ENCODE peak calls at places on chromosomes 2 and 18, in four cellular contexts. R is IMR-90; V is H9; E is CD4-positive, alpha-beta memory T cell. Y is an unnamed sample. For H3K27me3 and H3K4me1, the result is how much of the 10 kb centered on the place peaks cover.

GRCh38 chr18:26477828-26478466 is 70.4 kb downstream of the KCTD1 start:
- DNase-seq in E (no peak), V (no peak), R (no peak), Y (no peak)

GRCh38 chr2:146481629-146482028 is 1363.2 kb upstream of the ACVR2A start:
- DNase-seq in E (no peak), V (no peak), R (peak), Y (no peak)

GRCh38 chr18:24488824-24489493 is 28.5 kb downstream of the HRH4 start:
- DNase-seq in R (peak), E (no peak), V (no peak), Y (peak)

GRCh38 chr18:31892936-31893335 is 50.0 kb downstream of the TRAPPC8 start:
- DNase-seq in R (no peak), V (no peak), E (no peak), Y (no peak)

GRCh38 chr2:234147335-234147861 is 96.9 kb downstream of the SPP2 start:
- DNase-seq in E (peak), V (no peak), R (no peak), Y (peak)

GRCh38 chr2:141142025-141142424 is 988.8 kb downstream of the LRP1B start:
- DNase-seq in E (no peak), V (no peak), R (no peak), Y (no peak)

GRCh38 chr18:11676867-11677266 is 12.2 kb upstream of the GNAL start:
- DNase-seq in E (no peak), V (peak), R (peak), Y (no peak)

GRCh38 chr2:64062840-64063239 is 43.6 kb upstream of the VPS54 start:
- DNase-seq in V (no peak), R (peak), E (no peak), Y (no peak)

GRCh38 chr2:23703583-23704385 is 223.1 kb downstream of the ATAD2B start:
- DNase-seq in E (no peak), R (no peak), V (peak), Y (no peak)

GRCh38 chr2:134148843-134149472 is 104.9 kb upstream of the MGAT5 start:
- DNase-seq in R (no peak), V (no peak), E (no peak), Y (no peak)

GRCh38 chr2:31244101-31244500 is 10.1 kb downstream of the EHD3 start:
- DNase-seq in R (no peak), V (peak), E (no peak), Y (no peak)

GRCh38 chr2:144330951-144331651 is 188.8 kb downstream of the ZEB2 start:
- DNase-seq in V (no peak), E (peak), R (peak), Y (peak)

GRCh38 chr2:197969391-197969893 is 165.0 kb downstream of the PLCL1 start:
- DNase-seq in R (peak), E (no peak), V (no peak), Y (no peak)

GRCh38 chr2:182061739-182062138 is 76.1 kb downstream of the PPP1R1C start:
- DNase-seq in E (no peak), R (no peak), V (no peak), Y (no peak)

GRCh38 chr18:52667388-52667787 is 327.4 kb downstream of the DCC start:
- DNase-seq in V (no peak), E (no peak), R (no peak), Y (no peak)

GRCh38 chr2:31131871-31132270 is 6.4 kb downstream of the GALNT14 start:
- DNase-seq in R (no peak), V (peak), E (no peak), Y (no peak)

GRCh38 chr2:96437512-96437911 is 67.6 kb downstream of the NEURL3 start:
- DNase-seq in E (no peak), V (no peak), R (no peak), Y (no peak)

GRCh38 chr2:8431446-8432125 is 250.3 kb upstream of the ID2 start:
- DNase-seq in R (no peak), V (no peak), E (no peak), Y (no peak)

GRCh38 chr2:114742245-114742644 is 299.8 kb downstream of the DPP10 start:
- DNase-seq in E (no peak), V (no peak), R (no peak), Y (no peak)

GRCh38 chr2:43082111-43082877 is 144.1 kb downstream of the ZFP36L2 start:
- DNase-seq in V (no peak), R (peak), E (no peak), Y (no peak)

GRCh38 chr2:237333748-237334147 is 80.2 kb downstream of the COL6A3 start:
- DNase-seq in R (no peak), V (no peak), E (no peak), Y (no peak)

GRCh38 chr18:55687106-55687505 is 99.1 kb upstream of the TCF4 start:
- DNase-seq in V (no peak), E (no peak), R (no peak), Y (no peak)

GRCh38 chr2:27212626-27213471 is 781 bp upstream of the SLC5A6 start:
- DNase-seq in E (peak), V (no peak), R (peak), Y (peak)

GRCh38 chr2:173716458-173717052 is 248.6 kb downstream of the SP3 start:
- DNase-seq in R (no peak), V (no peak), E (no peak), Y (no peak)

GRCh38 chr18:34821669-34822210 is 111.6 kb downstream of the DTNA start:
- DNase-seq in R (peak), E (no peak), V (no peak), Y (no peak)

GRCh38 chr2:203789613-203790012 is 78.0 kb upstream of the CTLA4 start:
- DNase-seq in E (no peak), R (no peak), V (no peak), Y (no peak)

GRCh38 chr18:9434240-9434701 is 41.0 kb upstream of the RALBP1 start:
- DNase-seq in R (no peak), E (no peak), V (peak), Y (no peak)

GRCh38 chr2:20594957-20595356 is 55.9 kb downstream of the HS1BP3 start:
- DNase-seq in E (no peak), R (no peak), V (no peak), Y (no peak)

GRCh38 chr2:109218087-109218791 is 89.2 kb downstream of the SH3RF3 start:
- DNase-seq in V (no peak), R (peak), E (no peak), Y (peak)

GRCh38 chr2:5683471-5683870 is 8.7 kb upstream of the SOX11 start:
- DNase-seq in R (no peak), V (no peak), E (no peak), Y (no peak)

GRCh38 chr2:189236066-189236465 is 56.5 kb upstream of the COL5A2 start:
- DNase-seq in R (peak), V (no peak), E (no peak), Y (no peak)

GRCh38 chr2:120436885-120437603 is 91.1 kb downstream of the INHBB start:
- DNase-seq in E (no peak), R (peak), V (peak), Y (no peak)

GRCh38 chr2:18380316-18380715 is 180.1 kb downstream of the RDH14 start:
- DNase-seq in E (no peak), R (no peak), V (no peak), Y (no peak)

GRCh38 chr2:223185638-223186037 is 133.6 kb downstream of the KCNE4 start:
- DNase-seq in E (no peak), V (no peak), R (no peak), Y (no peak)

GRCh38 chr2:64640153-64641044 is 13.3 kb downstream of the SERTAD2 start:
- DNase-seq in E (no peak), V (no peak), R (peak), Y (no peak)

GRCh38 chr2:190334479-190335224 is 8.7 kb upstream of the INPP1 start:
- DNase-seq in V (no peak), E (no peak), R (no peak), Y (no peak)

GRCh38 chr18:10279905-10280658 is 174.4 kb upstream of the APCDD1 start:
- DNase-seq in V (no peak), R (no peak), E (no peak), Y (no peak)

GRCh38 chr18:68738572-68738971 is 23.7 kb upstream of the TMX3 start:
- DNase-seq in R (no peak), E (no peak), V (no peak), Y (no peak)

DNA sequence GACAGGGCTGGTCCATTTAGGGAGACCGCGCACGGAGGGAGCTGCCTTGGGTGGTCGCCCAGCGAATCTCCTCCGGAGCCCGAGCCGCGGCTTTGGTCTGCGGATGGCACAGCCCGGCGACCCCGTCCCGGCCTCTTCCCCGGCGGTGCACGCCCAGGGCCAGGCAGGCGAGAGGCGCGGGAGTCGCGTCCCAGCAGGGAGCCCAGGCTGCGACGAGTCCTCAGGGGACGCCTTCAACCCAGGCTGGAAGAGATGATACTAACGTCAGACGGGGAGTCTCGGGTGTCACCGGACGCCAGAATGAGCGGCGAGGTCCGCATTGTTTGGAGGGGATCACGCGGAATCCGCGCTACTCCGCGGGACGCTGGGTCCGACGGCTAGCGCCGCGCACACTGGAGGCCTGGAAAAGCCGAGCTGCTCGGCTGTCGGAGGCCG is 909 bp upstream of the CRACDL start:
- DNase-seq in V (peak), E (no peak), R (no peak), Y (no peak)
- H3K27me3 ChIP-seq in V (under half), E (under half), R (half or more), Y (under half)

GRCh38 chr2:29129586-29130281 is 14.5 kb downstream of the CLIP4 start:
- DNase-seq in E (no peak), R (no peak), V (no peak), Y (no peak)
- H3K4me1 ChIP-seq in E (under half), R (under half), V (under half), Y (under half)

GRCh38 chr2:831638-832037 is 119.0 kb upstream of the SNTG2 start:
- DNase-seq in R (no peak), E (no peak), V (no peak), Y (no peak)
- H3K27me3 ChIP-seq in R (under half), E (under half), V (under half), Y (under half)

GRCh38 chr2:16003152-16003551 is 62.8 kb downstream of the MYCN start:
- DNase-seq in E (no peak), R (no peak), V (no peak), Y (no peak)
- H3K4me1 ChIP-seq in E (under half), R (under half), V (under half), Y (under half)

GRCh38 chr2:136297312-136297711 is 179.4 kb upstream of the CXCR4 start:
- DNase-seq in V (no peak), R (no peak), E (no peak), Y (no peak)
- H3K27me3 ChIP-seq in V (under half), R (under half), E (under half), Y (under half)

GRCh38 chr2:239269173-239269865 is 131.5 kb downstream of the HDAC4 start:
- DNase-seq in R (no peak), V (no peak), E (no peak), Y (no peak)
- H3K4me1 ChIP-seq in R (under half), V (under half), E (half or more), Y (half or more)

DNA sequence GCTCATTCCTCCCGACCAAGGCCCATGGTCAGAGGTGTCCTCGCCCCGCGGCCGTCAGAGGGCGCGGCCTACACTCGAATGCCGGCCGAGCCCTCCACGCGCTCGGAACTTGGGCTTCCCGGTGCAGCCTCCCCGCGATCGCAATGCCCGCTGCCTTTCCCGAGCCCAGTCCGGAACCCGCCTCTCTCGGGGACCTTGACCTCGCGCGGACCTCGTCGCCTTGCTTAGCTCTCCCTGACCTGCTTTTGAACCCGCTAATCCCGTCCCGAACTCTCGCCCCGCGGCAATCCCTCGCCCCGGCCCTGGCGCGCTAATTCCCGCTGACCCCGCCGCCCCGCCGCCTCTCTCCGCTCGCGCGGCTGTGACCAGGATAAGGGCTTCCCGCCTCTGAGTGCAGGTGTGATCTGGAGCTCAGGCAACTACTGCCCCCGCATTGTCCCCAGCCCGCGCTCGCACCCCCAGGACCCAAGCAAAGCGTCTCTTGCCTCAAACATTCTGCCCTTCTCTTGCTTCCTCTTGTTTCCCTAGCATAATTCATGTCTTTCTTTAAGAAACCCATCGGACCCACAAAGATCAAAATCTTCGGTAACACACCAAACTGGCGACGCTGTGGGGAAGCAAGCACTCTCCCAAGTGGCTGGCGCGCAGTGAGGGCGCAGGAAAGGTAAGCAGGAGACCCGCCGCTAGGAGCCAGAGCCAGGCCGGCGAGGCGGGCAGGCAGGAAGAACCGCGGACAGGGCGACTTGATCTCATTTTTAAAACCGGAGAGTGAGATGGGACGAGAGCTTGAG is 46.6 kb upstream of the ATP6V1B1 start:
- DNase-seq in E (no peak), R (no peak), V (peak), Y (no peak)
- H3K27me3 ChIP-seq in E (half or more), R (half or more), V (half or more), Y (under half)

GRCh38 chr2:68384485-68385107 is 19.5 kb downstream of the PLEK start:
- DNase-seq in E (no peak), V (no peak), R (no peak), Y (no peak)

GRCh38 chr2:68387408-68388350 is 22.6 kb downstream of the PLEK start:
- DNase-seq in E (peak), V (no peak), R (no peak), Y (no peak)

GRCh38 chr2:68385907-68386287 is 20.8 kb downstream of the PLEK start:
- DNase-seq in E (no peak), V (no peak), R (no peak), Y (no peak)

GRCh38 chr2:68385232-68385906 is 20.3 kb downstream of the PLEK start:
- DNase-seq in V (no peak), E (peak), R (no peak), Y (no peak)

DNA sequence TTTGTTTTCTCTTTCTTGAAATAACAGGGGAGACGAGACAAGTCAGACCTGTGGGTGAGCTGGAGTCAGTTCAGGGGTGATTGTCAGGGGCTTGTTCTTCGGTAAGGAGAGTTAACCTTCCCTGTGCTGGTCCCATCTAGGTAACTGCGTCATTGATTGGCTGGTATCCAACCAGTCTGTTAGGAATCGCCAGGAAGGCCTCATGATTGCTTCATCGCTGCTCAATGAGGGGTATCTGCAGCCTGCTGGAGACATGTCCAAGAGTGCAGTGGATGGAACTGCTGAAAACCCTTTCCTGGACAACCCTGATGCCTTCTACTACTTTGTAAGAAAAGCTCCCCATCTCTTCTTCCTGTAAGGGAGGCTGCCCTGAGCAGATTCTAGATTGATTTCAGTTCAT is 21.3 kb downstream of the PLEK start:
- DNase-seq in E (no peak), R (no peak), V (no peak), Y (no peak)
- H3K4me1 ChIP-seq in E (half or more), R (under half), V (under half), Y (under half)

Y was measured in CD4-positive, CD25-positive, alpha-beta regulatory T cell.